ENCODE peak calls at places on chromosomes 5 and 9, in four cellular contexts. L, I, T and X are unnamed samples.

GRCh38 chr5:138605254-138605972 is 30.2 kb upstream of the HSPA9 start:
- DNase-seq in I (peak), T (peak), L (no peak), X (no peak)

GRCh38 chr9:128551652-128552152 is 685 bp upstream of the SPTAN1 start:
- DNase-seq in T (no peak), L (no peak), I (no peak), X (no peak)

GRCh38 chr5:57736716-57737115 is 254.1 kb upstream of the ACTBL2 start:
- DNase-seq in L (no peak), T (no peak), I (no peak), X (no peak)

GRCh38 chr9:136525207-136525606 is 20.6 kb downstream of the NOTCH1 start:
- DNase-seq in T (no peak), L (no peak), I (no peak), X (no peak)

GRCh38 chr9:135480071-135480941 is 724 bp downstream of the PPP1R26 start:
- DNase-seq in L (no peak), T (peak), I (no peak), X (peak)

GRCh38 chr5:141814064-141814982 is 63.9 kb downstream of the PCDH1 start:
- DNase-seq in I (no peak), L (peak), T (peak), X (peak)

GRCh38 chr5:69105996-69106906 is 12.4 kb downstream of the SLC30A5 start:
- DNase-seq in T (no peak), I (no peak), L (no peak), X (no peak)

GRCh38 chr5:133792025-133792424 is 176.4 kb downstream of the C5orf15 start:
- DNase-seq in I (no peak), T (no peak), L (no peak), X (no peak)

GRCh38 chr5:19855031-19855430 is 133.0 kb downstream of the CDH18 start:
- DNase-seq in I (no peak), T (no peak), L (no peak), X (no peak)

GRCh38 chr9:119156354-119156753 is 212.9 kb downstream of the BRINP1 start:
- DNase-seq in L (no peak), T (no peak), I (no peak), X (no peak)

GRCh38 chr5:15737882-15738677 is 238.1 kb downstream of the FBXL7 start:
- DNase-seq in I (no peak), L (no peak), T (peak), X (no peak)

GRCh38 chr9:70412678-70413426 is 1.6 kb downstream of the KLF9 start:
- DNase-seq in I (no peak), L (peak), T (peak), X (peak)

GRCh38 chr5:132243366-132243977 is 14.0 kb upstream of the PDLIM4 start:
- DNase-seq in I (no peak), L (no peak), T (no peak), X (no peak)

GRCh38 chr9:73149371-73150067 is 2.1 kb upstream of the ANXA1 start:
- DNase-seq in L (no peak), I (peak), T (peak), X (no peak)

GRCh38 chr5:36680066-36680465 is 73.7 kb downstream of the SLC1A3 start:
- DNase-seq in I (no peak), T (no peak), L (peak), X (no peak)

GRCh38 chr9:127522727-127523126 is 71.4 kb downstream of the LRSAM1 start:
- DNase-seq in T (no peak), L (no peak), I (no peak), X (peak)

GRCh38 chr9:3386753-3387152 is 139.0 kb downstream of the RFX3 start:
- DNase-seq in L (no peak), I (no peak), T (peak), X (no peak)

GRCh38 chr9:129626944-129627297 is 958 bp downstream of the NTMT1 start:
- DNase-seq in I (no peak), T (peak), L (no peak), X (no peak)

GRCh38 chr9:38431101-38431500 is 6.8 kb upstream of the IGFBPL1 start:
- DNase-seq in I (no peak), T (no peak), L (no peak), X (no peak)

GRCh38 chr9:75909776-75910175 is 19.3 kb downstream of the PCSK5 start:
- DNase-seq in I (no peak), T (no peak), L (no peak), X (no peak)

GRCh38 chr9:122810306-122810946 is 10.5 kb downstream of the OR1K1 start:
- DNase-seq in L (peak), I (peak), T (peak), X (peak)

GRCh38 chr5:146758898-146759297 is 119.7 kb downstream of the PPP2R2B start:
- DNase-seq in I (no peak), T (peak), L (no peak), X (no peak)

GRCh38 chr5:141843156-141843927 is 34.9 kb downstream of the PCDH1 start:
- DNase-seq in L (no peak), I (no peak), T (peak), X (no peak)

GRCh38 chr9:114047717-114048116 is 30.4 kb downstream of the AMBP start:
- DNase-seq in I (no peak), L (no peak), T (peak), X (no peak)
- TF ChIP-seq CTCF in I (peak), L (no peak), T (peak), X (no peak)

GRCh38 chr5:91077623-91078022 is 305.5 kb downstream of the ARRDC3 start:
- DNase-seq in L (no peak), I (no peak), T (no peak), X (no peak)

GRCh38 chr5:91072891-91073290 is 310.2 kb downstream of the ARRDC3 start:
- DNase-seq in T (peak), L (no peak), I (no peak), X (no peak)

GRCh38 chr5:91076138-91076537 is 307.0 kb downstream of the ARRDC3 start:
- DNase-seq in T (no peak), I (no peak), L (no peak), X (no peak)

GRCh38 chr5:91070761-91071429 is 312.2 kb downstream of the ARRDC3 start:
- DNase-seq in L (no peak), T (no peak), I (no peak), X (no peak)

DNA sequence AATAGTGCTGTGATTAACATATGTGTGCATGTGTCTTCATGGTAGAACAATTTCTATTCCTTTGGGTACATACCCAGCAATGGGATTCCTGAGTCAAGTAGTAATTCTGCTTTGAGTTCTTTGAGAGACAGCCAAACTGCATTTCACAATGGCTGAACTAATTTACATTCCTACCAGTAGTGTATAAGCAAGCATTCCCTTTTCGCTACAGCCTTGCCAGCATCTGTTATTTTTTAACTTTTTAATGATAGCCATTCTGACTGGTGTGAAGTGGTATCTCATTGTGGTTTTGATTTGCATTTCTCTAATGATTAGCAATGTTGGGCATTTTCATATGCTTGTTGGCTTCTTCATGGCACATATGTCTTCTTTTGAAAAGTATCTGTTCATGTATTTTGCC is 308.5 kb downstream of the ARRDC3 start:
- DNase-seq in T (peak), L (no peak), I (peak), X (no peak)
- TF ChIP-seq CTCF in T (peak), L (no peak), I (no peak), X (no peak)

DNA sequence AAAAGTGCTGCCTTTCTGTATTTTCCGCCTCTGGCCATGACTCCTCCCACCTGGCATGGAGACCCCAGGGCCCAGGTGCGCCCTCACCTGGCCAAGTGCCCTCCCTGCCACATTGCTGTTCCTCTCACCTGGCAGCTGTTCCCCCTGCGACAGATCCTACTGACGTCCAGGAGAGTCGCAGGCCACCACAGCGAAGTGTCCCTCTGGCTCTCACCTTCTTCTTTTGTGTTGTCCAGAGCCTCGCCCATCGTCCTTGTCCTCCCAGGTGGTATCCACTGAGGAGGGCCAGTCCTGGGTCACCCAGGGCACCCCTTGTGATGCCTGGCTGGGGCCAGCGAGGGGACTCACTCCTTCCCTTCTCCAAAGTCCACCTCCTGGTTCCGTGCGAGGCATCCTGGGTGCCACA is 2.6 kb downstream of the NKD2 start:
- DNase-seq in T (no peak), L (peak), I (no peak), X (peak)
- TF ChIP-seq CTCF in T (peak), L (peak), I (peak), X (peak)

GRCh38 chr5:148383564-148384388 is at the start of gene FBXO38:
- DNase-seq in I (peak), L (peak), T (peak), X (peak)
- TF ChIP-seq CTCF in I (no peak), L (peak), T (no peak), X (no peak)

GRCh38 chr5:73303139-73304079 is 130.4 kb downstream of the TMEM174 start:
- DNase-seq in I (no peak), L (no peak), T (no peak), X (no peak)
- TF ChIP-seq CTCF in I (no peak), L (no peak), T (peak), X (no peak)